ENCODE peak calls at places on chromosomes 7 and 10, in ten cellular contexts. One of them, this sample, is unnamed.

GRCh38 chr10:104580321-104580720 is 60.8 kb upstream of the SORCS3 start:
- DNase-seq in fibroblast of mammary gland: peak; percentile 74
- DNase-seq in astrocyte of the spinal cord: no peak
- DNase-seq in foreskin fibroblast: peak; percentile 73
- DNase-seq in PC-3: no peak
- DNase-seq in lung: peak; percentile 27
- DNase-seq in choroid plexus epithelial cell: no peak
- DNase-seq in gastrocnemius medialis: no peak
- DNase-seq in HCT116: no peak
- DNase-seq in brain microvascular endothelial cell: no peak
- DNase-seq in this sample: peak; percentile 74

GRCh38 chr7:21345361-21345760 is 82.5 kb upstream of the SP4 start:
- DNase-seq in fibroblast of mammary gland: no peak
- DNase-seq in astrocyte of the spinal cord: no peak
- DNase-seq in foreskin fibroblast: no peak
- DNase-seq in PC-3: no peak
- DNase-seq in lung: no peak
- DNase-seq in choroid plexus epithelial cell: no peak
- DNase-seq in gastrocnemius medialis: no peak
- DNase-seq in HCT116: no peak
- DNase-seq in brain microvascular endothelial cell: no peak
- DNase-seq in this sample: no peak

GRCh38 chr7:30353532-30353931 is 69.1 kb downstream of the ZNRF2 start:
- DNase-seq in fibroblast of mammary gland: no peak
- DNase-seq in astrocyte of the spinal cord: no peak
- DNase-seq in foreskin fibroblast: no peak
- DNase-seq in PC-3: no peak
- DNase-seq in lung: no peak
- DNase-seq in choroid plexus epithelial cell: no peak
- DNase-seq in gastrocnemius medialis: no peak
- DNase-seq in HCT116: no peak
- DNase-seq in brain microvascular endothelial cell: no peak
- DNase-seq in this sample: no peak

GRCh38 chr10:132579027-132579859 is 41.7 kb downstream of the INPP5A start:
- DNase-seq in fibroblast of mammary gland: no peak
- DNase-seq in astrocyte of the spinal cord: no peak
- DNase-seq in foreskin fibroblast: no peak
- DNase-seq in PC-3: no peak
- DNase-seq in lung: no peak
- DNase-seq in choroid plexus epithelial cell: no peak
- DNase-seq in gastrocnemius medialis: no peak
- DNase-seq in HCT116: no peak
- DNase-seq in brain microvascular endothelial cell: no peak
- DNase-seq in this sample: no peak

GRCh38 chr7:55127135-55127551 is 108.3 kb downstream of the EGFR start:
- DNase-seq in fibroblast of mammary gland: peak; percentile 73
- DNase-seq in astrocyte of the spinal cord: no peak
- DNase-seq in foreskin fibroblast: peak; percentile 81
- DNase-seq in PC-3: no peak
- DNase-seq in lung: no peak
- DNase-seq in choroid plexus epithelial cell: no peak
- DNase-seq in gastrocnemius medialis: no peak
- DNase-seq in HCT116: no peak
- DNase-seq in brain microvascular endothelial cell: no peak
- DNase-seq in this sample: no peak

GRCh38 chr7:106615808-106616691 is 44.9 kb downstream of the CCDC71L start:
- DNase-seq in fibroblast of mammary gland: no peak
- DNase-seq in astrocyte of the spinal cord: no peak
- DNase-seq in foreskin fibroblast: no peak
- DNase-seq in PC-3: no peak
- DNase-seq in lung: no peak
- DNase-seq in choroid plexus epithelial cell: no peak
- DNase-seq in gastrocnemius medialis: no peak
- DNase-seq in HCT116: no peak
- DNase-seq in brain microvascular endothelial cell: no peak
- DNase-seq in this sample: no peak

GRCh38 chr7:135428011-135428410 is 81.9 kb downstream of the CNOT4 start:
- DNase-seq in fibroblast of mammary gland: no peak
- DNase-seq in astrocyte of the spinal cord: no peak
- DNase-seq in foreskin fibroblast: no peak
- DNase-seq in PC-3: no peak
- DNase-seq in lung: no peak
- DNase-seq in choroid plexus epithelial cell: no peak
- DNase-seq in gastrocnemius medialis: no peak
- DNase-seq in HCT116: no peak
- DNase-seq in brain microvascular endothelial cell: no peak
- DNase-seq in this sample: no peak

GRCh38 chr10:100186253-100186780 is 488 bp upstream of the ERLIN1 start:
- DNase-seq in fibroblast of mammary gland: peak; percentile 65
- DNase-seq in astrocyte of the spinal cord: no peak
- DNase-seq in foreskin fibroblast: peak; percentile 30
- DNase-seq in PC-3: peak; percentile 25
- DNase-seq in lung: peak; percentile 35
- DNase-seq in choroid plexus epithelial cell: peak; percentile 65
- DNase-seq in gastrocnemius medialis: no peak
- DNase-seq in HCT116: no peak
- DNase-seq in brain microvascular endothelial cell: no peak
- DNase-seq in this sample: peak; percentile 49

GRCh38 chr7:93894426-93894825 is 3.9 kb upstream of the TFPI2 start:
- DNase-seq in fibroblast of mammary gland: peak; percentile 25
- DNase-seq in astrocyte of the spinal cord: no peak
- DNase-seq in foreskin fibroblast: peak; percentile 7
- DNase-seq in PC-3: peak; percentile 30
- DNase-seq in lung: no peak
- DNase-seq in choroid plexus epithelial cell: no peak
- DNase-seq in gastrocnemius medialis: no peak
- DNase-seq in HCT116: no peak
- DNase-seq in brain microvascular endothelial cell: peak; percentile 21
- DNase-seq in this sample: peak; percentile 17

GRCh38 chr7:86814980-86815379 is 171.3 kb downstream of the GRM3 start:
- DNase-seq in fibroblast of mammary gland: peak; percentile 7
- DNase-seq in astrocyte of the spinal cord: peak; percentile 5
- DNase-seq in foreskin fibroblast: no peak
- DNase-seq in PC-3: peak; percentile 38
- DNase-seq in lung: no peak
- DNase-seq in choroid plexus epithelial cell: peak; percentile 11
- DNase-seq in gastrocnemius medialis: no peak
- DNase-seq in HCT116: peak; percentile 28
- DNase-seq in brain microvascular endothelial cell: no peak
- DNase-seq in this sample: peak; percentile 2

GRCh38 chr7:100215895-100216294 is 3.9 kb upstream of the PVRIG start:
- DNase-seq in fibroblast of mammary gland: peak; percentile 33
- DNase-seq in astrocyte of the spinal cord: peak; percentile 15
- DNase-seq in foreskin fibroblast: peak; percentile 2
- DNase-seq in PC-3: no peak
- DNase-seq in lung: no peak
- DNase-seq in choroid plexus epithelial cell: peak; percentile 26
- DNase-seq in gastrocnemius medialis: no peak
- DNase-seq in HCT116: no peak
- DNase-seq in brain microvascular endothelial cell: no peak
- DNase-seq in this sample: no peak

GRCh38 chr7:41149576-41149975 is 553.3 kb downstream of the INHBA start:
- DNase-seq in fibroblast of mammary gland: no peak
- DNase-seq in astrocyte of the spinal cord: no peak
- DNase-seq in foreskin fibroblast: no peak
- DNase-seq in PC-3: no peak
- DNase-seq in lung: no peak
- DNase-seq in choroid plexus epithelial cell: no peak
- DNase-seq in gastrocnemius medialis: no peak
- DNase-seq in HCT116: no peak
- DNase-seq in brain microvascular endothelial cell: no peak
- DNase-seq in this sample: no peak

GRCh38 chr10:3071405-3072198 is 4.3 kb downstream of the PFKP start:
- DNase-seq in fibroblast of mammary gland: peak; percentile 93
- DNase-seq in astrocyte of the spinal cord: peak; percentile 91
- DNase-seq in foreskin fibroblast: peak; percentile 82
- DNase-seq in PC-3: peak; percentile 83
- DNase-seq in lung: no peak
- DNase-seq in choroid plexus epithelial cell: peak; percentile 79
- DNase-seq in gastrocnemius medialis: no peak
- DNase-seq in HCT116: peak; percentile 91
- DNase-seq in brain microvascular endothelial cell: peak; percentile 92
- DNase-seq in this sample: peak; percentile 91

GRCh38 chr7:155356323-155357105 is 58.8 kb downstream of the INSIG1 start:
- DNase-seq in fibroblast of mammary gland: no peak
- DNase-seq in astrocyte of the spinal cord: peak; percentile 25
- DNase-seq in foreskin fibroblast: peak; percentile 14
- DNase-seq in PC-3: peak; percentile 61
- DNase-seq in lung: no peak
- DNase-seq in choroid plexus epithelial cell: peak; percentile 44
- DNase-seq in gastrocnemius medialis: no peak
- DNase-seq in HCT116: peak; percentile 31
- DNase-seq in brain microvascular endothelial cell: peak; percentile 18
- DNase-seq in this sample: peak; percentile 17
- TF ChIP-seq CTCF in fibroblast of mammary gland: peak; percentile 9
- TF ChIP-seq CTCF in astrocyte of the spinal cord: peak; percentile 43
- TF ChIP-seq CTCF in foreskin fibroblast: peak; percentile 23
- TF ChIP-seq CTCF in PC-3: peak; percentile 69
- TF ChIP-seq CTCF in lung: no peak
- TF ChIP-seq CTCF in choroid plexus epithelial cell: peak; percentile 56
- TF ChIP-seq CTCF in gastrocnemius medialis: no peak
- TF ChIP-seq CTCF in HCT116: peak; percentile 66
- TF ChIP-seq CTCF in brain microvascular endothelial cell: peak; percentile 63
- TF ChIP-seq CTCF in this sample: peak; percentile 13

GRCh38 chr7:747186-747585 is 20.1 kb upstream of the PRKAR1B start:
- DNase-seq in fibroblast of mammary gland: no peak
- DNase-seq in astrocyte of the spinal cord: no peak
- DNase-seq in foreskin fibroblast: no peak
- DNase-seq in PC-3: no peak
- DNase-seq in lung: no peak
- DNase-seq in choroid plexus epithelial cell: no peak
- DNase-seq in gastrocnemius medialis: no peak
- DNase-seq in HCT116: no peak
- DNase-seq in brain microvascular endothelial cell: no peak
- DNase-seq in this sample: no peak

GRCh38 chr7:745431-745980 is 18.4 kb upstream of the PRKAR1B start:
- DNase-seq in fibroblast of mammary gland: no peak
- DNase-seq in astrocyte of the spinal cord: no peak
- DNase-seq in foreskin fibroblast: no peak
- DNase-seq in PC-3: no peak
- DNase-seq in lung: no peak
- DNase-seq in choroid plexus epithelial cell: no peak
- DNase-seq in gastrocnemius medialis: no peak
- DNase-seq in HCT116: no peak
- DNase-seq in brain microvascular endothelial cell: no peak
- DNase-seq in this sample: no peak

GRCh38 chr7:744854-745430 is 17.9 kb upstream of the PRKAR1B start:
- DNase-seq in fibroblast of mammary gland: no peak
- DNase-seq in astrocyte of the spinal cord: no peak
- DNase-seq in foreskin fibroblast: no peak
- DNase-seq in PC-3: no peak
- DNase-seq in lung: no peak
- DNase-seq in choroid plexus epithelial cell: no peak
- DNase-seq in gastrocnemius medialis: no peak
- DNase-seq in HCT116: no peak
- DNase-seq in brain microvascular endothelial cell: no peak
- DNase-seq in this sample: no peak

GRCh38 chr7:748446-748845 is 21.4 kb upstream of the PRKAR1B start:
- DNase-seq in fibroblast of mammary gland: no peak
- DNase-seq in astrocyte of the spinal cord: no peak
- DNase-seq in foreskin fibroblast: no peak
- DNase-seq in PC-3: no peak
- DNase-seq in lung: no peak
- DNase-seq in choroid plexus epithelial cell: no peak
- DNase-seq in gastrocnemius medialis: no peak
- DNase-seq in HCT116: no peak
- DNase-seq in brain microvascular endothelial cell: no peak
- DNase-seq in this sample: no peak

DNA sequence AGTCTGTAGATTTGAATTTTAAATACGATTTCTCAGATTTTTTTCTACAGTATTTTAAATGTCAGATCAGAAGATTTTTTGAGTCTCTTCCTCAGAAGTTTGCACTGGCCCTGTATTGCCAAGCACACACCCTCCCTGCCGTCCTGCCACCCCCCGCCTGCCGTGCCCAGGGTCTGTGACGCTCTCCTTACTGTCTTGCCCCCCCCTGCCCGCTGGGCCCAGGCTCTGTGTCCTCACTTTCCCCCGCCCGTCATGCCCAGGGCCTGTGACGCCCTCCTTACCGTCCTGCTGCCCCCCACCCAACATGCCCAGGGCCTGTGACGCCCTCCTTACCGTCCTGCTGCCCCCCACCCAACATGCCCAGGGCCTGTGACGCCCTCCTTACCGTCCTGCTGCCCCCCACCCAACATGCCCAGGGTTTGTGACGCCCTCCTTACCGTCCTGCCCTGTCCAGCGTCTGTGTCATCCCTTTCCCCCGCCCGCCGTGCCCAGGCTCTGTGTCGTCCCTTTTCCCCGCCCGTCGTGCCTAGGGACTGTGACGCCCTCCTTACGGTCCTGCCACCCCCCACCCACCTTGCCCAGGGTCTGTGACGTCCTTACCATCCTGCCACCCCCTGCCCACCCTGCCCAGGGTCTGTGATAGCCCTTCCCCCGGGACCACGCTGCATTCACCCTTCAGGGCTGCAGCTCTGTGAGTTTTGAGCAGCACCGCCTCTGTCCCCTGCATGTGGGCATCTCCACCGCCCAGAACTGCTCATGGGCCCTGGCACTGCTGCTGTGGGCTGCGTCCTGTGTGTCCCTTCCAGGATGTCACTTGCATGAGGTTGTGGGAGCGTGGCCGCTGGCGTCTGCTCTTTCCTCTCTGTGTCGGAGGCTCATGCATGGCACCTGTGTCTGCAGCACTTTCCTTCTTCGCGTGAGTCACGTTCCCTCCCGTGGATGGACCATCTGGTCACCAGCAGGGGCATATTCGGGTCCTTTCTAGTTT is 19.3 kb upstream of the PRKAR1B start:
- DNase-seq in fibroblast of mammary gland: no peak
- DNase-seq in astrocyte of the spinal cord: no peak
- DNase-seq in foreskin fibroblast: no peak
- DNase-seq in PC-3: no peak
- DNase-seq in lung: no peak
- DNase-seq in choroid plexus epithelial cell: no peak
- DNase-seq in gastrocnemius medialis: no peak
- DNase-seq in HCT116: no peak
- DNase-seq in brain microvascular endothelial cell: no peak
- DNase-seq in this sample: no peak
- H3K4me3 ChIP-seq in fibroblast of mammary gland: no peak overlapping the region
- H3K4me3 ChIP-seq in astrocyte of the spinal cord: no peak overlapping the region
- H3K4me3 ChIP-seq in foreskin fibroblast: no peak overlapping the region
- H3K4me3 ChIP-seq in PC-3: no peak overlapping the region
- H3K4me3 ChIP-seq in lung: no peak overlapping the region
- H3K4me3 ChIP-seq in choroid plexus epithelial cell: no peak overlapping the region
- H3K4me3 ChIP-seq in gastrocnemius medialis: no peak overlapping the region
- H3K4me3 ChIP-seq in HCT116: no peak overlapping the region
- H3K4me3 ChIP-seq in brain microvascular endothelial cell: no peak overlapping the region
- H3K4me3 ChIP-seq in this sample: no peak overlapping the region

GRCh38 chr10:107144490-107144889 is 20.0 kb downstream of the SORCS1 start:
- DNase-seq in fibroblast of mammary gland: no peak
- DNase-seq in astrocyte of the spinal cord: no peak
- DNase-seq in foreskin fibroblast: no peak
- DNase-seq in PC-3: peak; percentile 3
- DNase-seq in lung: no peak
- DNase-seq in choroid plexus epithelial cell: no peak
- DNase-seq in gastrocnemius medialis: no peak
- DNase-seq in HCT116: no peak
- DNase-seq in brain microvascular endothelial cell: no peak
- DNase-seq in this sample: no peak
- TF ChIP-seq CTCF in fibroblast of mammary gland: no peak
- TF ChIP-seq CTCF in astrocyte of the spinal cord: no peak
- TF ChIP-seq CTCF in foreskin fibroblast: no peak
- TF ChIP-seq CTCF in PC-3: no peak
- TF ChIP-seq CTCF in lung: no peak
- TF ChIP-seq CTCF in choroid plexus epithelial cell: no peak
- TF ChIP-seq CTCF in gastrocnemius medialis: no peak
- TF ChIP-seq CTCF in HCT116: no peak
- TF ChIP-seq CTCF in brain microvascular endothelial cell: no peak
- TF ChIP-seq CTCF in this sample: no peak

GRCh38 chr7:157292258-157292657 is 44.5 kb upstream of the DNAJB6 start:
- DNase-seq in fibroblast of mammary gland: no peak
- DNase-seq in astrocyte of the spinal cord: no peak
- DNase-seq in foreskin fibroblast: no peak
- DNase-seq in PC-3: no peak
- DNase-seq in lung: no peak
- DNase-seq in choroid plexus epithelial cell: no peak
- DNase-seq in gastrocnemius medialis: no peak
- DNase-seq in HCT116: no peak
- DNase-seq in brain microvascular endothelial cell: no peak
- DNase-seq in this sample: peak; percentile 27
- H3K4me3 ChIP-seq in fibroblast of mammary gland: no peak overlapping the region
- H3K4me3 ChIP-seq in astrocyte of the spinal cord: no peak overlapping the region
- H3K4me3 ChIP-seq in foreskin fibroblast: no peak overlapping the region
- H3K4me3 ChIP-seq in PC-3: no peak overlapping the region
- H3K4me3 ChIP-seq in lung: no peak overlapping the region
- H3K4me3 ChIP-seq in choroid plexus epithelial cell: no peak overlapping the region
- H3K4me3 ChIP-seq in gastrocnemius medialis: no peak overlapping the region
- H3K4me3 ChIP-seq in HCT116: no peak overlapping the region
- H3K4me3 ChIP-seq in brain microvascular endothelial cell: no peak overlapping the region
- H3K4me3 ChIP-seq in this sample: no peak overlapping the region